ENCODE peak calls at places on chromosomes 5 and 9, in eight cellular contexts. C is mammary epithelial cell; H is nephron progenitor cell; X is foreskin keratinocyte; P is endodermal cell; V is CD8-positive, alpha-beta T cell; M is heart right ventricle; E is dorsolateral prefrontal cortex. D is an unnamed sample.

GRCh38 chr5:89255845-89256463 is 373.0 kb upstream of the MEF2C start:
- DNase-seq in C (peak), H (no peak), X (peak), P (no peak), V (no peak), M (no peak), E (no peak), D (no peak)

GRCh38 chr5:40688127-40688756 is 8.5 kb downstream of the PTGER4 start:
- DNase-seq in C (peak), H (peak), X (no peak), P (peak), V (peak), M (peak), E (peak), D (peak)

GRCh38 chr9:118938581-118938980 is 430.7 kb downstream of the BRINP1 start:
- DNase-seq in C (no peak), H (no peak), X (no peak), P (no peak), V (no peak), M (no peak), E (no peak), D (no peak)

GRCh38 chr9:133368249-133368881 is 7.5 kb downstream of the SURF4 start:
- DNase-seq in C (no peak), H (no peak), X (no peak), P (no peak), V (no peak), M (no peak), E (no peak), D (no peak)

GRCh38 chr5:168341178-168341577 is 49.7 kb downstream of the WWC1 start:
- DNase-seq in C (peak), H (no peak), X (no peak), P (no peak), V (no peak), M (no peak), E (no peak), D (no peak)

GRCh38 chr5:158054388-158055092 is 195.6 kb upstream of the CLINT1 start:
- DNase-seq in C (no peak), H (no peak), X (peak), P (no peak), V (no peak), M (no peak), E (no peak), D (no peak)

GRCh38 chr9:78697653-78698052 is 400.7 kb downstream of the PSAT1 start:
- DNase-seq in C (no peak), H (no peak), X (no peak), P (no peak), V (no peak), M (no peak), E (no peak), D (no peak)

GRCh38 chr5:18394154-18394804 is 760.0 kb downstream of the TAF11L14 start:
- DNase-seq in C (peak), H (peak), X (peak), P (peak), V (peak), M (peak), E (peak), D (peak)

GRCh38 chr5:73625905-73626811 is at the start of gene ARHGEF28:
- DNase-seq in C (peak), H (peak), X (no peak), P (peak), V (peak), M (peak), E (peak), D (peak)

DNA sequence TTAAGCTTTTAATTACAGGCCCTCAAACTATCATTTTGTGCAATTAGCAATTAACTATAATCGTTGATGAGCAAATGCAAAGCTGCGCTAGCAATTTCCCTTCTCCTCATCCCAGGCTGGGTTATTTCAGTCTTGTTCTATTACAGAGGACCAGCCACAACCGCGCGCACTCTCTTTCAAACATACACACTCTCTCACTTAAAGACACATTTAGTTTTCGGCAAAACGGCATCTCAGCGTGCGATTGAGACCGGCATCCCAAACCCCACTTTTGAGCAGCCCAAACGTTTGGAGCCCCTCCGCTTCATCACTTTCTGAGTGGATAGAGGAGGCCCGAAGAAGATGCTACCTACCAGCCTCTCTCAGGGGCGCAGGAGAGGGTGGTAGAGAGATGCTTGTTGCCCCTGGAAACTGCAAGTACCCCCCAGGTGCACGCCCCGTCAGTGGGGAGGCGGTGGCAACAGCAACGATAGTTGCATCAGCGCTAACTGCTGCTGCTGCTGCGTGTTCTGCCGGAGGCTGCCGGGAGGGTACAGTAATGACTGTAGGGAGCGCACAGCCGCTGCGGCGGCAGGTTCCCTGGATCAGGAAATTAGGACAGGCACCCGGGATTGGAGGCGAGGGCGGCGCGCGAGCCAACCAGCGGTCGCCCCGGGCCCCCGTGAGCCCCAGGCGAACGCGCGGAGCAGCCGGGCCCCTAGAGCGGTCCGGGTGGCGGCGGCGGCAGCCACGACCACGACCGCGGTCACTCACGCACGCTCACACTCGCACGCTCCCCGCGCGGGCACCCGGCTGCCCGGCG is 510 bp upstream of the VLDLR start:
- DNase-seq in C (peak), H (peak), X (peak), P (peak), V (no peak), M (peak), E (peak), D (peak)
- TF ChIP-seq CTCF in C (no peak), H (no peak), X (peak), P (peak), V (no peak), M (no peak), E (no peak), D (no peak)

DNA sequence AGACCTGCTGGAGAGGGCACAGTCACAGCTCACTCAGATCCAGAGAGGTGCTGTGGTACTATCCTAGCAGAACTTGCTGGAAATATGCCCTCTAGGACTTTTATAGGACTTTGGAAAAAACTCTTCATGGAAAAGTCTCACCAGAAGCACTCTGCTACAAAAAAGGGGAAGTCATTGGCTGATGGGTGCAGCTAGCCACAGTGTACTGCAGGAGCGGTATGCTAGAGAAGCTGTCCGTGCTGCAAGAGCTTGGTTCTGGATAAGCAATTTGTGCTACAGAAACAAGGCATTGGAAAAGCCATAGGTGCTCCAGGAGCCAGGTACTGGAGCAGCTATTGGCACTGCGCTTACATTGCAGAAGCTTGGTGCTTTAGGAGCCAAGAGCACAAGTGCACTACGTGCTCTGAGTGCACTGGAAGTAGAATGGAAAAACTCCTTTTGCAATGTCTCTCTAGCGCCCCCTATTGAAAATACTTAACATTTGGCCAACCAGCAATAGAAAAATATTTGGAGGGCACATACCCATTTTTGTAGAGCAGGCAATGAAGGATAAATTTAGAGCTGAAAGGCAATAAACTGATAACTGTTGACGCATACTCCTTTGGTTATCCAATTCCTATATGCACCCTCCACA is 83.4 kb downstream of the MEGF10 start:
- DNase-seq in C (no peak), H (no peak), X (no peak), P (no peak), V (no peak), M (no peak), E (no peak), D (no peak)
- TF ChIP-seq CTCF in C (peak), H (no peak), X (peak), P (peak), V (no peak), M (no peak), E (peak), D (peak)

DNA sequence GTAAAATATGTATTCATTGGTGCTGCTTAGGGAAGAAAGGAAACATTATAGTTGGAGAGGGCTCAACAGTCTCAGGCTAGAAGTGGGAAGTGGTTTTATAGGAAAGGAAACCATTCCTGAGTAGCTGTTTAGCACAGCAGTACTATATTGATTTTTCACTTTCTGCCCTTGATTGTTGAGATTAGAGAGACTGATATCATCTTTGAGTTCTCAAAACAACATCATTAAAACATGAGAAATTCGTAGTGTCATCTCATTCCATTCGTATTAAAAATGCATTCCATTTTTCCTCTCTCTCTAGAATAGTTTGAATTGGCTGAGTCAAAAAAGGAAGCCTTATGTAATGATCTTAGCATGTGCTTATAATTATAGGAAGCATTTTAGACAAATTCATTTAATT is 14.1 kb downstream of the POLR3G start:
- DNase-seq in C (peak), H (no peak), X (no peak), P (no peak), V (no peak), M (no peak), E (no peak), D (no peak)
- TF ChIP-seq CTCF in C (no peak), H (no peak), X (no peak), P (no peak), V (no peak), M (no peak), E (no peak), D (no peak)

GRCh38 chr9:107141967-107142366 is 141.1 kb upstream of the RAD23B start:
- DNase-seq in C (no peak), H (no peak), X (no peak), P (peak), V (no peak), M (no peak), E (no peak), D (no peak)
- TF ChIP-seq CTCF in C (peak), H (peak), X (peak), P (peak), V (no peak), M (no peak), E (no peak), D (no peak)

DNA sequence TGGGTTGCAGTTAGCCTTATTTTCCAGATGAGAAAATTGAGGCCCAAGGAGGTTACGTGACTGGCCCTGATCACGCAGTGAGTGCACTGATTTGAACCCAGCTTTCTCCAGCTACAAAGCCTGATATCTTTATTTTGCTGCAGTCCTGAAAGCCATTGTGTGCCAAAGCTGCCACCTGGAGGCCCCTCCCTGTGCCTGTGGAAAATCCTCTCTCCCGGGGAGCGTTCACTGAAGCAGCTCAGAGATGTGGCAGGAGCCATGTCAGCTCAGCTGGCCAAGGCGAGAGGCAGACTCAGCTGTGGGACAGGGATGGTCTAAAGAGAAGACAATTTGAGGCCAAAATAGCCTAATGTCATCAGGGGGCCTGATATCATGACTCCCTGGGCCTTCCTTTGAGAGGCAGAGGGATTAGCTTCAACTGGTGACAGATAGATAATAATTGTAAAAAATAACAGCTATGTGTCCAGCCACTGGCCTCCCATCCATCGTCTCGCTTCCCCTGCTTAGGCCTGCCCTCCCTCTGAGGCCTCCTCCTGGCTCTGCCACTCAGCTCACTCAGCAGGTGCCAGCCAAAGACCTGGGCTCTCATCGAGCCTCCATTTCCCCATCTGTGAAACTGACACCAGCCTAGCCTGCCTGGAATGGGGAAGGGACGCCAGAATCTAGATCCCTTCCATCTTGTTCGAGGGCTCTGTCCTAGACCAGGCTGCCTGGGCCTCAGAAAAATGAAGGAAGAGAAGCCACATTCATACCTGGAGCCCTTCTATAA is 74.3 kb upstream of the GGTA1 start:
- DNase-seq in C (no peak), H (no peak), X (no peak), P (peak), V (no peak), M (no peak), E (no peak), D (no peak)
- TF ChIP-seq CTCF in C (peak), H (no peak), X (peak), P (peak), V (no peak), M (no peak), E (no peak), D (no peak)

DNA sequence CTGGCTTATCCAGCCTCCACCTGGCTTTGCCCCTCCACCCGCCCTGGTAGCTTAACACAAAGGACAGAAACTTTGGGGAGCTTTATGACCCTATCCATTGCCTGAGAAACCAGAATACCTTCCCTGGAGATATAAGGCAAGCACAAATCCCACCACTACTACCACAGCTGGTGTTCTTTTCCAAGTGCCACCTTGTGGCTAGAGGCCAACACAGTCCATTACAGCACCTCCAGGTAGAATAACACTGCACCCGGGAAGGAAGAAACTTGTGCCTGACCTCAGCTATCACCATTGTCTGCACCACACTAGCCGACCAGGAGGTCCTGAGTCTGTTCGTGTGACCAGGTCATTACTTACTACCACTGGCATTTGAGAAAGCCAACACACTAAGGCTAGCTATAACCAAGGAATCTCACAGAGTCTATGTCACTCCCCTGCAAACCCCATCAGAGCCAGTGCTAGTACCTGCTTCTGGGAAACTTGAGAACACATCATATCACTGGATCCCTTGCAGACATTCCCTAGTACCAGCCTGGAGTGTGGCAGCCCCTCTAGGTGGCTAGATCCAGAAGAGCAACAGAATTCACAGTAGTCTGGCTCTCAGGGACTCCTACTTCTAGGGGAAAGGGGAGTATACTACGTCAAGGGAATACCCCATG is 74.0 kb upstream of the RUSC2 start:
- DNase-seq in C (no peak), H (no peak), X (no peak), P (peak), V (no peak), M (no peak), E (no peak), D (no peak)
- TF ChIP-seq CTCF in C (peak), H (no peak), X (peak), P (peak), V (no peak), M (no peak), E (no peak), D (no peak)

GRCh38 chr5:147346006-147346561 is 111.3 kb downstream of the STK32A start:
- DNase-seq in C (no peak), H (no peak), X (no peak), P (no peak), V (no peak), M (no peak), E (no peak), D (no peak)
- TF ChIP-seq CTCF in C (no peak), H (no peak), X (no peak), P (peak), V (no peak), M (no peak), E (no peak), D (no peak)

GRCh38 chr5:171957591-171958251 is 48.7 kb downstream of the FBXW11 start:
- DNase-seq in C (no peak), H (no peak), X (no peak), P (no peak), V (peak), M (no peak), E (no peak), D (no peak)

GRCh38 chr5:171955761-171956160 is 50.7 kb downstream of the FBXW11 start:
- DNase-seq in C (no peak), H (no peak), X (no peak), P (no peak), V (no peak), M (no peak), E (no peak), D (no peak)

GRCh38 chr5:171954721-171955120 is 51.7 kb downstream of the FBXW11 start:
- DNase-seq in C (peak), H (no peak), X (peak), P (no peak), V (no peak), M (no peak), E (no peak), D (no peak)

GRCh38 chr5:171956870-171957501 is 49.5 kb downstream of the FBXW11 start:
- DNase-seq in C (no peak), H (no peak), X (no peak), P (no peak), V (no peak), M (no peak), E (no peak), D (no peak)

DNA sequence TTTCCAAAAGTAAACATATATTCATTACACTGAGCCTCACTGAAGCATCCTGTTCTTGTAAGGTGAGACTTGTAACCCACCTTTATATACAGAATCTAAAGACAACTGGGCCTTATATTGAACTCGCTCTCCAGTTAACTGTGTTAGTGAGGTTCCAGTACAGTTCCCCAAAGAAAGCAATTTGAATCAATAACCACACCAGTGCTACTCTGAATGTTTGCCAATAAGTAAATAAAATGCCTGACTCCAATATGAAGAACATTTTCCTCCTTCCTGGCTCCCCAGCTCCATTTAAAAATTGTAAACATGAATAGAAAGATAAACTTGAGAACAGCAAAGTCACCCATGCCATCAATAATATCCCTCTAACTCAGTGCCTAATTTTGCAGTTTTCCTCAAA is 50.1 kb downstream of the FBXW11 start:
- DNase-seq in C (no peak), H (no peak), X (no peak), P (no peak), V (no peak), M (no peak), E (no peak), D (no peak)
- TF ChIP-seq CTCF in C (no peak), H (no peak), X (no peak), P (no peak), V (no peak), M (no peak), E (no peak), D (no peak)

D was measured in glutamatergic neuron.